ENCODE peak calls at places on chromosomes 1 and 21, in five cellular contexts. One of them, this sample, is unnamed.

GRCh38 chr1:63799810-63800209 is 26.0 kb downstream of the ROR1 start:
- DNase-seq in cardiac muscle cell: no peak
- DNase-seq in esophagus squamous epithelium: no peak
- DNase-seq in IMR-90: peak; percentile 77
- DNase-seq in kidney: no peak
- DNase-seq in this sample: no peak

GRCh38 chr1:202029171-202029665 is 18.8 kb downstream of the ELF3 start:
- DNase-seq in cardiac muscle cell: no peak
- DNase-seq in esophagus squamous epithelium: no peak
- DNase-seq in IMR-90: peak; percentile 90
- DNase-seq in kidney: peak; percentile 11
- DNase-seq in this sample: no peak

GRCh38 chr1:7493711-7494110 is 277.4 kb upstream of the VAMP3 start:
- DNase-seq in cardiac muscle cell: no peak
- DNase-seq in esophagus squamous epithelium: no peak
- DNase-seq in IMR-90: no peak
- DNase-seq in kidney: no peak
- DNase-seq in this sample: no peak

GRCh38 chr1:115426271-115426771 is 88.3 kb upstream of the NGF start:
- DNase-seq in cardiac muscle cell: no peak
- DNase-seq in esophagus squamous epithelium: no peak
- DNase-seq in IMR-90: peak; percentile 91
- DNase-seq in kidney: peak; percentile 91
- DNase-seq in this sample: peak; percentile 45

GRCh38 chr1:101959456-101959855 is 37.3 kb downstream of the OLFM3 start:
- DNase-seq in cardiac muscle cell: no peak
- DNase-seq in esophagus squamous epithelium: no peak
- DNase-seq in IMR-90: no peak
- DNase-seq in kidney: no peak
- DNase-seq in this sample: no peak

GRCh38 chr1:70685300-70686286 is 274.5 kb downstream of the CTH start:
- DNase-seq in cardiac muscle cell: peak; percentile 73
- DNase-seq in esophagus squamous epithelium: no peak
- DNase-seq in IMR-90: peak; percentile 48
- DNase-seq in kidney: peak; percentile 51
- DNase-seq in this sample: no peak

GRCh38 chr1:9204156-9204720 is 30.3 kb upstream of the H6PD start:
- DNase-seq in cardiac muscle cell: no peak
- DNase-seq in esophagus squamous epithelium: no peak
- DNase-seq in IMR-90: no peak
- DNase-seq in kidney: no peak
- DNase-seq in this sample: no peak

GRCh38 chr1:155207578-155208405 is at the start of gene THBS3:
- DNase-seq in cardiac muscle cell: no peak
- DNase-seq in esophagus squamous epithelium: no peak
- DNase-seq in IMR-90: peak; percentile 12
- DNase-seq in kidney: peak; percentile 80
- DNase-seq in this sample: no peak

GRCh38 chr1:78682527-78682926 is 32.9 kb downstream of the IFI44 start:
- DNase-seq in cardiac muscle cell: no peak
- DNase-seq in esophagus squamous epithelium: no peak
- DNase-seq in IMR-90: peak; percentile 15
- DNase-seq in kidney: no peak
- DNase-seq in this sample: no peak

DNA sequence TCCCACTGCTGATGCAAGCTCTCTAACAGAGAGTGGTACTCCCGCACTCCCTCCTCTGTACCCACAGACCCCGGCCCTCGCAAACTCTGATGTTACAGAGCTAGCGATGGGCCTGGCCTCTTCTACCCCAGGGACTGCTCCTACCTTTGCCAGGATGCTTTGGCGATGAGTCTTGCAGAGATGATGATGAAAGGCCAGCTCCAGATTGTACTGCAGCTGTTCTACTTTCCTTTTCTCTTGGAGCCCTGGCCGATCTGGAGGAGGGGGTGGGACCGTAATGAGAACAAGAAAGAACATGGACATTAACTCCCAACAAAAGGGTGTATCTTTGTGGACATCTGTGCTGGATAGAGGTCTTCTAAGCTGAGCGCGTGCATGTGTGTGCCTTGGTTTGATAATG is 6.0 kb upstream of the LINGO4 start:
- DNase-seq in cardiac muscle cell: no peak
- DNase-seq in esophagus squamous epithelium: no peak
- DNase-seq in IMR-90: peak; percentile 2
- DNase-seq in kidney: no peak
- DNase-seq in this sample: no peak
- H3K27ac ChIP-seq in cardiac muscle cell: no peak overlapping the region
- H3K27ac ChIP-seq in esophagus squamous epithelium: no peak overlapping the region
- H3K27ac ChIP-seq in IMR-90: no peak overlapping the region
- H3K27ac ChIP-seq in kidney: no peak overlapping the region
- H3K27ac ChIP-seq in this sample: no peak overlapping the region

GRCh38 chr1:6307099-6307498 is 46.2 kb upstream of the GPR153 start:
- DNase-seq in cardiac muscle cell: no peak
- DNase-seq in esophagus squamous epithelium: no peak
- DNase-seq in IMR-90: peak; percentile 22
- DNase-seq in kidney: no peak
- DNase-seq in this sample: no peak

GRCh38 chr1:6313382-6314265 is 52.7 kb upstream of the GPR153 start:
- DNase-seq in cardiac muscle cell: no peak
- DNase-seq in esophagus squamous epithelium: no peak
- DNase-seq in IMR-90: no peak
- DNase-seq in kidney: no peak
- DNase-seq in this sample: no peak

GRCh38 chr1:6309550-6309949 is 48.7 kb upstream of the GPR153 start:
- DNase-seq in cardiac muscle cell: no peak
- DNase-seq in esophagus squamous epithelium: no peak
- DNase-seq in IMR-90: no peak
- DNase-seq in kidney: no peak
- DNase-seq in this sample: no peak

GRCh38 chr1:6308449-6308848 is 47.6 kb upstream of the GPR153 start:
- DNase-seq in cardiac muscle cell: no peak
- DNase-seq in esophagus squamous epithelium: no peak
- DNase-seq in IMR-90: no peak
- DNase-seq in kidney: no peak
- DNase-seq in this sample: no peak

DNA sequence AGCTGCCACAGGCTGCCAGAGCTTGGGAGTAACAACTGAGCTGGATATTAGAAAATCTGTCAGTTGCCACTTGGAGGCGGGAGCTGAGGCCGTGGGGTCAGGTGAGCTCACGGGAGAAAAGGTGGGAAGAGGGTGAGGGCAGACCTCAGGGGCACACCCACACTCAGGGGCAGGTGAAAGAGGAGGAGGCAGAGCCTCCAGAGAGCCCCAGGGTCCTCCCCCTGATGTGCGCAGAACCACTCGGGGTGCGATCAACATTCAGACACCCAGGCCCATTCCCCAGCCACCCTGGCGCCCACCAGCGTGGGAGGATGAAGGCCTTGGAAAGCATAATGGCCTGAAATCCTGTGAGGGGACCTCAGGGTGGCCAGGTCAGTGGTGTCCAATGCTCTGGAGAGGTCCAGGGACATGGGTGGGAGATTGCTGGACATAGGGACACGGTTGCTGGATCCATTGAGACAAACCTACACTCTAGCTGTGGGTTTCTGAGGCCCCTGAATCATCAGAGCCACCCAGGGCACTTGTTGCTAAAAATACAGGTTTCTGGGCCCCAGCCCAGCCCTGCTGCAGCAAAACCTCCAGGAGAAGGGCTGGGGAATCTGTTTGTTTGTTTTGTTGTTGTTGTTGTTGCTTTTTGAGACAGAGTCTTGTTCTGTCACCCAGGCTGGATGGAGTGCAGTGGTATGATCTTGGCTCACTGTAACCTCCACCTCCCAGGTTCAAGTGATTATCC is 49.4 kb upstream of the GPR153 start:
- DNase-seq in cardiac muscle cell: no peak
- DNase-seq in esophagus squamous epithelium: no peak
- DNase-seq in IMR-90: no peak
- DNase-seq in kidney: no peak
- DNase-seq in this sample: no peak
- TF ChIP-seq CTCF in cardiac muscle cell: no peak
- TF ChIP-seq CTCF in esophagus squamous epithelium: no peak
- TF ChIP-seq CTCF in IMR-90: no peak
- TF ChIP-seq CTCF in kidney: no peak
- TF ChIP-seq CTCF in this sample: no peak

DNA sequence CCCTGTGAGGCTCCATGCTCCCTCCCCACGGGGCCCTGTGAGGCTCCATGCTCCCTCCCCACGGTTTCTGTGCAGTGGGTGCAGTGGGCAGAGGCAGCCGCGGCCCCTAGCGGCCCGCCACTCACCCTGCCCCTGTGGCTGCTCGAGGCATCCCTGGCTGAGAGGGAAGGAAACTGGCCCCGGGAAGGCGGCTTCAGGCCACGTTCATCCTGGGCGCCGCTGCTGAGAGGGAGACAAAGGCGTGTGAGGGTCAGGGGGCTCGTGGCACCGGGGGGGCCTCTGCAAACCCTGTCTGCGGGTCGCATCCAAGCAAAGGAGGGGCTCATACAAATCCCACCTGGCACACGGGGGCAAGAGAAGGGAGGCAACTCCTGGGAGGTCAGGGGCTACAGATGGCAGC is 8.5 kb downstream of the CFAP410 start:
- DNase-seq in cardiac muscle cell: no peak
- DNase-seq in esophagus squamous epithelium: no peak
- DNase-seq in IMR-90: no peak
- DNase-seq in kidney: no peak
- DNase-seq in this sample: no peak
- H3K36me3 ChIP-seq in cardiac muscle cell: peaks cover 3% of the 10 kb centered on the region
- H3K36me3 ChIP-seq in esophagus squamous epithelium: peaks cover 6% of the 10 kb centered on the region
- H3K36me3 ChIP-seq in IMR-90: peaks cover 20% of the 10 kb centered on the region
- H3K36me3 ChIP-seq in kidney: peaks cover 2% of the 10 kb centered on the region
- H3K36me3 ChIP-seq in this sample: no peaks in the 10 kb centered on the region

DNA sequence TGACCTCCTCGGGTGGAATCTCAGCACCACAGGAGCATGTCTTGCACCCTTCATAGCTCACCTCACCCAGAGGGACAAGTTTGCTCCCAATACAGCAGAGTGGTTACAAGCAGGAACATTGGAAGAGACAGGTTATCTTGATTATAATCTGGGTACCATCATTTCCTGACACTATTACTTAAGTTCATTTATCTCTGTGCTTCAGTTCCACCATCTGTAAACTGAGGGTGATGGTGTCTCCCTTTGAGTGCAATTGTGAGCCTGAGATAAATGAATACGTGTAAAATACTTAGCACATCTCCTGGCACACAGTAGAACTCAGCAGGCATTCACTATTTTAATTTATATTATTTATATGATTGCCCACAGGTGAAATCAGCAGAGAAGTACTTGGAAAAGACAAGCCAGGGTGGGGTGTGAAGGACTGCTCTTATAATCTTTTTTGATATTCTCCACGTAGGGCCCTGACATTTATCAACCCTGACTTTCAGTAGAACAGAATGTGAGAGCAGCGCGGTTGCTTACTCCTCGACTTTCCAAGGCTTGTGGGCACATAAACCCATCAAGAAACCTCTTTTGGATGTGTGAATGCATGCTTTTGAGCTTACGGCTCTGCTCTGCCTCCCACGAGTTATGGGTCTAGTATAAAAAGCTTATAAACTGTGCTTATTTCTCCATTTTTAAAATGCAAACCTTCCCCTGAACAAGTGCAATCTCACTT is 34.9 kb downstream of the DUSP10 start:
- DNase-seq in cardiac muscle cell: no peak
- DNase-seq in esophagus squamous epithelium: no peak
- DNase-seq in IMR-90: no peak
- DNase-seq in kidney: no peak
- DNase-seq in this sample: no peak
- H3K27ac ChIP-seq in cardiac muscle cell: no peak overlapping the region
- H3K27ac ChIP-seq in esophagus squamous epithelium: no peak overlapping the region
- H3K27ac ChIP-seq in IMR-90: peak overlapping the region; percentile 21
- H3K27ac ChIP-seq in kidney: no peak overlapping the region
- H3K27ac ChIP-seq in this sample: no peak overlapping the region

GRCh38 chr1:230165526-230165925 is 98.5 kb downstream of the GALNT2 start:
- DNase-seq in cardiac muscle cell: no peak
- DNase-seq in esophagus squamous epithelium: no peak
- DNase-seq in IMR-90: no peak
- DNase-seq in kidney: no peak
- DNase-seq in this sample: no peak

GRCh38 chr1:230160957-230161771 is 94.1 kb downstream of the GALNT2 start:
- DNase-seq in cardiac muscle cell: no peak
- DNase-seq in esophagus squamous epithelium: no peak
- DNase-seq in IMR-90: peak; percentile 46
- DNase-seq in kidney: no peak
- DNase-seq in this sample: no peak

GRCh38 chr1:230166366-230167132 is 99.5 kb downstream of the GALNT2 start:
- DNase-seq in cardiac muscle cell: no peak
- DNase-seq in esophagus squamous epithelium: no peak
- DNase-seq in IMR-90: no peak
- DNase-seq in kidney: no peak
- DNase-seq in this sample: no peak

GRCh38 chr1:230163719-230164118 is 96.7 kb downstream of the GALNT2 start:
- DNase-seq in cardiac muscle cell: no peak
- DNase-seq in esophagus squamous epithelium: no peak
- DNase-seq in IMR-90: no peak
- DNase-seq in kidney: no peak
- DNase-seq in this sample: no peak

DNA sequence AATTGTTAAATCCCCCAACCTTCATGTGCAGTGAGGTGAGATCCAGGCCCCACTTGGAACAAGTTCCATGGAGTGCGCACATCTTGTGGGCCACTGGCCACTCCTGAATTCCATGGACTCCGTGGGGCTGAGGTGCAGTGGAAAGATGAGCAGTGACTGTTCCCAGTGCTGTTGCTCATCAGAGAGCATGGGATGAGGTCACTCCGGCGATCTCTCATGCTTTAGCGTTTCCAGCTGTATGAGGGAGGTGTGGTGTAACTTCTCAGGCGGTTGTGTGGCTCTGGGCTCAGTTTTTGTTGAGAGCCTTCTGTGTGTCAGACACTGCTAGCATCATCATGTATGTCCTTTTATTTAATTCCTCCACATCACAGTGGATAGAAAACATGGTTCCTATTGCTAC is 96.2 kb downstream of the GALNT2 start:
- DNase-seq in cardiac muscle cell: no peak
- DNase-seq in esophagus squamous epithelium: no peak
- DNase-seq in IMR-90: peak; percentile 87
- DNase-seq in kidney: no peak
- DNase-seq in this sample: no peak
- TF ChIP-seq CTCF in cardiac muscle cell: no peak
- TF ChIP-seq CTCF in esophagus squamous epithelium: no peak
- TF ChIP-seq CTCF in IMR-90: no peak
- TF ChIP-seq CTCF in kidney: no peak
- TF ChIP-seq CTCF in this sample: no peak

DNA sequence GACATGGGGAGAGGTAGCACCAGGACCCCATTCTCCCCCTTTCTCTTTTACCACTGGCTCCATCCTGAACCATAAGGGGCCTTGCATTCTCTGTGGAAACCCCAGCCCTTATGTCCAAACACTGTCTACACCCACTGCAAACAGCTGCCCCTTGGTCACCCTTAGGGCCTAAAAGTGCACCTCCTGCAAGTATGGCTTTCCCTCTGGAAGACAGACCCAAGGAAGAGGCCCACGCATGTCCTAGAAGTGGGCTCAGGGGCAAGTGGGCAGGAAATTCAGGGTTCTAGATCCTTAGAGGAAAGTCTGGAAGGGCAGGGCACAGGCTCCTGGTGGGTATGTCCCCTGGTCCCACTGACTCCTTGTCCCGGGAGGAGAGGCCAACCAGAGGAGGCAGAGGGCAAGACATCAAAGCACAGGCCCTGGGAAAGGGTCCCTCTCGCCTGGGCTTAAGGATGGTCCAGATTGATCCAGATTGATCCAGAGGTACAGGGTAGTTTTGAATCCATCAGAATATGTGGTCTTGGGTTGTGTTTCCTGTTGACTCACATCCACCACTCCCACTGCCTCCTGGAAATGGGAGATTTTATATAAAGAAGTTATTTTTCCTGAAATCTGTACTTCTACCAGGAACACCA is 150.9 kb downstream of the GRIK3 start:
- DNase-seq in cardiac muscle cell: no peak
- DNase-seq in esophagus squamous epithelium: no peak
- DNase-seq in IMR-90: no peak
- DNase-seq in kidney: no peak
- DNase-seq in this sample: no peak
- H3K36me3 ChIP-seq in cardiac muscle cell: no peaks in the 10 kb centered on the region
- H3K36me3 ChIP-seq in esophagus squamous epithelium: no peaks in the 10 kb centered on the region
- H3K36me3 ChIP-seq in IMR-90: no peaks in the 10 kb centered on the region
- H3K36me3 ChIP-seq in kidney: no peaks in the 10 kb centered on the region
- H3K36me3 ChIP-seq in this sample: no peaks in the 10 kb centered on the region

This sample was measured in RWPE2.